ENCODE peak calls at places on chromosome 12, in seven cellular contexts. E, Y, A, V, R, F and P are unnamed samples.

GRCh38 chr12:107730942-107731341 is 30.0 kb downstream of the PRDM4 start:
- DNase-seq in V (no peak), F (no peak), Y (no peak), R (no peak), E (no peak), A (no peak), P (no peak)

GRCh38 chr12:57473392-57473791 is 6.3 kb downstream of the ARHGAP9 start:
- DNase-seq in E (no peak), R (no peak), V (no peak), F (no peak), Y (no peak), A (no peak), P (no peak)

GRCh38 chr12:678747-679712 is 15.8 kb upstream of the NINJ2 start:
- DNase-seq in F (no peak), R (no peak), A (no peak), Y (no peak), V (no peak), E (no peak), P (no peak)

GRCh38 chr12:115626210-115626609 is 651.3 kb downstream of the MED13L start:
- DNase-seq in Y (no peak), F (no peak), E (no peak), A (no peak), R (no peak), V (no peak), P (no peak)

GRCh38 chr12:47801904-47802246 is 17.8 kb downstream of the HDAC7 start:
- DNase-seq in Y (no peak), A (no peak), V (no peak), F (no peak), R (no peak), E (no peak), P (no peak)

GRCh38 chr12:83818888-83819287 is 1093.7 kb downstream of the SLC6A15 start:
- DNase-seq in F (no peak), V (no peak), E (no peak), A (peak), Y (no peak), R (no peak), P (peak)

GRCh38 chr12:52404951-52405350 is 1.2 kb downstream of the KRT82 start:
- DNase-seq in Y (no peak), E (no peak), F (no peak), V (no peak), A (no peak), R (no peak), P (no peak)

GRCh38 chr12:71780207-71780822 is 25.7 kb downstream of the RAB21 start:
- DNase-seq in F (peak), E (peak), R (peak), Y (no peak), V (peak), A (peak), P (peak)

GRCh38 chr12:52025301-52026172 is 18.8 kb downstream of the TAMALIN start:
- DNase-seq in E (peak), F (peak), Y (peak), A (peak), V (peak), R (peak), P (peak)

GRCh38 chr12:123991402-123991951 is 18.5 kb downstream of the ZNF664 start:
- DNase-seq in F (no peak), A (no peak), E (no peak), R (no peak), V (no peak), Y (no peak), P (peak)

GRCh38 chr12:87793134-87793533 is 236.1 kb downstream of the C12orf50 start:
- DNase-seq in A (peak), F (no peak), Y (no peak), E (no peak), V (peak), R (no peak), P (no peak)

GRCh38 chr12:108854453-108855283 is 2.7 kb downstream of the SSH1 start:
- DNase-seq in E (no peak), F (no peak), A (peak), V (peak), R (peak), Y (no peak), P (peak)

GRCh38 chr12:8860165-8860961 is 37.9 kb downstream of the A2ML1 start:
- DNase-seq in A (peak), E (peak), R (peak), Y (peak), V (peak), F (peak), P (peak)

GRCh38 chr12:40439771-40440492 is 215.1 kb downstream of the LRRK2 start:
- DNase-seq in F (no peak), A (peak), R (no peak), Y (no peak), V (no peak), E (no peak), P (no peak)

GRCh38 chr12:10354071-10354470 is 35.8 kb downstream of the KLRK1 start:
- DNase-seq in R (no peak), Y (no peak), E (no peak), F (no peak), V (no peak), A (no peak), P (no peak)

GRCh38 chr12:121238604-121239334 is 28.8 kb downstream of the P2RX4 start:
- DNase-seq in F (no peak), V (no peak), A (no peak), Y (no peak), E (no peak), R (no peak), P (no peak)

GRCh38 chr12:20000229-20000869 is 368.0 kb upstream of the PDE3A start:
- DNase-seq in F (no peak), V (no peak), E (no peak), Y (no peak), A (peak), R (no peak), P (no peak)